ENCODE peak calls at places on chromosomes 4 and X, in eight cellular contexts. One of them, this sample, is unnamed.

GRCh38 chr4:2570551-2571222 is 34.2 kb downstream of the FAM193A start:
- DNase-seq in WERI-Rb-1: no peak
- DNase-seq in A673: no peak
- DNase-seq in tibial nerve: no peak
- DNase-seq in HCT116: no peak
- DNase-seq in body of pancreas: no peak
- DNase-seq in neural progenitor cell: no peak
- DNase-seq in CD8-positive, alpha-beta memory T cell: peak
- DNase-seq in this sample: no peak

GRCh38 chrX:38649674-38650647 is 88.6 kb downstream of the TSPAN7 start:
- DNase-seq in body of pancreas: no peak
- DNase-seq in tibial nerve: no peak
- DNase-seq in WERI-Rb-1: peak
- DNase-seq in CD8-positive, alpha-beta memory T cell: no peak
- DNase-seq in A673: no peak
- DNase-seq in neural progenitor cell: no peak
- DNase-seq in HCT116: no peak
- DNase-seq in this sample: no peak

GRCh38 chr4:79042079-79042674 is 102.9 kb upstream of the PAQR3 start:
- DNase-seq in A673: peak
- DNase-seq in neural progenitor cell: peak
- DNase-seq in HCT116: peak
- DNase-seq in tibial nerve: peak
- DNase-seq in CD8-positive, alpha-beta memory T cell: no peak
- DNase-seq in body of pancreas: peak
- DNase-seq in WERI-Rb-1: peak
- DNase-seq in this sample: no peak

GRCh38 chr4:173448103-173448502 is 49.2 kb upstream of the SCRG1 start:
- DNase-seq in HCT116: no peak
- DNase-seq in A673: peak
- DNase-seq in CD8-positive, alpha-beta memory T cell: no peak
- DNase-seq in tibial nerve: no peak
- DNase-seq in WERI-Rb-1: peak
- DNase-seq in neural progenitor cell: no peak
- DNase-seq in body of pancreas: peak
- DNase-seq in this sample: no peak

GRCh38 chr4:3772632-3773031 is 6.4 kb downstream of the ADRA2C start:
- DNase-seq in HCT116: no peak
- DNase-seq in body of pancreas: no peak
- DNase-seq in A673: no peak
- DNase-seq in WERI-Rb-1: no peak
- DNase-seq in neural progenitor cell: no peak
- DNase-seq in tibial nerve: no peak
- DNase-seq in CD8-positive, alpha-beta memory T cell: no peak
- DNase-seq in this sample: no peak

GRCh38 chr4:43277003-43277402 is 384.5 kb downstream of the GRXCR1 start:
- DNase-seq in WERI-Rb-1: no peak
- DNase-seq in tibial nerve: no peak
- DNase-seq in neural progenitor cell: no peak
- DNase-seq in A673: no peak
- DNase-seq in HCT116: no peak
- DNase-seq in CD8-positive, alpha-beta memory T cell: no peak
- DNase-seq in body of pancreas: no peak
- DNase-seq in this sample: no peak

GRCh38 chrX:40273356-40274050 is 175.7 kb upstream of the BCOR start:
- DNase-seq in body of pancreas: no peak
- DNase-seq in CD8-positive, alpha-beta memory T cell: no peak
- DNase-seq in A673: no peak
- DNase-seq in neural progenitor cell: no peak
- DNase-seq in HCT116: no peak
- DNase-seq in tibial nerve: no peak
- DNase-seq in WERI-Rb-1: no peak
- DNase-seq in this sample: no peak

GRCh38 chrX:130778773-130779172 is 124.2 kb downstream of the ENOX2 start:
- DNase-seq in HCT116: no peak
- DNase-seq in CD8-positive, alpha-beta memory T cell: no peak
- DNase-seq in neural progenitor cell: no peak
- DNase-seq in A673: no peak
- DNase-seq in body of pancreas: no peak
- DNase-seq in tibial nerve: no peak
- DNase-seq in WERI-Rb-1: no peak
- DNase-seq in this sample: no peak

GRCh38 chr4:163109967-163110366 is 56.7 kb downstream of the NAF1 start:
- DNase-seq in tibial nerve: no peak
- DNase-seq in A673: no peak
- DNase-seq in HCT116: no peak
- DNase-seq in CD8-positive, alpha-beta memory T cell: no peak
- DNase-seq in body of pancreas: no peak
- DNase-seq in neural progenitor cell: no peak
- DNase-seq in WERI-Rb-1: no peak
- DNase-seq in this sample: no peak

GRCh38 chr4:150009533-150009932 is 68.7 kb upstream of the DCLK2 start:
- DNase-seq in WERI-Rb-1: no peak
- DNase-seq in CD8-positive, alpha-beta memory T cell: no peak
- DNase-seq in A673: no peak
- DNase-seq in neural progenitor cell: no peak
- DNase-seq in body of pancreas: no peak
- DNase-seq in tibial nerve: no peak
- DNase-seq in HCT116: no peak
- DNase-seq in this sample: no peak

GRCh38 chrX:2499507-2499906 is 1.3 kb downstream of the DHRSX start:
- DNase-seq in tibial nerve: no peak
- DNase-seq in WERI-Rb-1: no peak
- DNase-seq in neural progenitor cell: no peak
- DNase-seq in body of pancreas: no peak
- DNase-seq in HCT116: no peak
- DNase-seq in A673: no peak
- DNase-seq in CD8-positive, alpha-beta memory T cell: no peak
- DNase-seq in this sample: no peak

GRCh38 chrX:2498781-2499302 is 1.9 kb downstream of the DHRSX start:
- DNase-seq in body of pancreas: peak
- DNase-seq in CD8-positive, alpha-beta memory T cell: no peak
- DNase-seq in tibial nerve: peak
- DNase-seq in neural progenitor cell: peak
- DNase-seq in HCT116: no peak
- DNase-seq in WERI-Rb-1: peak
- DNase-seq in A673: peak
- DNase-seq in this sample: peak

GRCh38 chrX:2500681-2501151 is at the start of the genes DHRSX and ZBED1:
- DNase-seq in CD8-positive, alpha-beta memory T cell: peak
- DNase-seq in body of pancreas: peak
- DNase-seq in A673: peak
- DNase-seq in HCT116: no peak
- DNase-seq in neural progenitor cell: peak
- DNase-seq in WERI-Rb-1: peak
- DNase-seq in tibial nerve: no peak
- DNase-seq in this sample: peak

GRCh38 chrX:2500091-2500680 is 590 bp downstream of the DHRSX start:
- DNase-seq in body of pancreas: peak
- DNase-seq in A673: no peak
- DNase-seq in HCT116: no peak
- DNase-seq in tibial nerve: no peak
- DNase-seq in WERI-Rb-1: peak
- DNase-seq in neural progenitor cell: peak
- DNase-seq in CD8-positive, alpha-beta memory T cell: peak
- DNase-seq in this sample: peak

GRCh38 chrX:2497961-2498780 is 2.6 kb downstream of the DHRSX start:
- DNase-seq in A673: no peak
- DNase-seq in CD8-positive, alpha-beta memory T cell: no peak
- DNase-seq in HCT116: no peak
- DNase-seq in body of pancreas: peak
- DNase-seq in tibial nerve: peak
- DNase-seq in WERI-Rb-1: peak
- DNase-seq in neural progenitor cell: no peak
- DNase-seq in this sample: peak
- H3K4me3 ChIP-seq in A673: peak
- H3K4me3 ChIP-seq in CD8-positive, alpha-beta memory T cell: no peak
- H3K4me3 ChIP-seq in HCT116: no peak
- H3K4me3 ChIP-seq in body of pancreas: no peak
- H3K4me3 ChIP-seq in tibial nerve: peak
- H3K4me3 ChIP-seq in WERI-Rb-1: peak
- H3K4me3 ChIP-seq in neural progenitor cell: peak
- H3K4me3 ChIP-seq in this sample: peak

GRCh38 chr4:140497776-140498636 is at the start of gene MGAT4D:
- DNase-seq in WERI-Rb-1: no peak
- DNase-seq in body of pancreas: peak
- DNase-seq in CD8-positive, alpha-beta memory T cell: no peak
- DNase-seq in tibial nerve: no peak
- DNase-seq in A673: no peak
- DNase-seq in neural progenitor cell: peak
- DNase-seq in HCT116: no peak
- DNase-seq in this sample: no peak

DNA sequence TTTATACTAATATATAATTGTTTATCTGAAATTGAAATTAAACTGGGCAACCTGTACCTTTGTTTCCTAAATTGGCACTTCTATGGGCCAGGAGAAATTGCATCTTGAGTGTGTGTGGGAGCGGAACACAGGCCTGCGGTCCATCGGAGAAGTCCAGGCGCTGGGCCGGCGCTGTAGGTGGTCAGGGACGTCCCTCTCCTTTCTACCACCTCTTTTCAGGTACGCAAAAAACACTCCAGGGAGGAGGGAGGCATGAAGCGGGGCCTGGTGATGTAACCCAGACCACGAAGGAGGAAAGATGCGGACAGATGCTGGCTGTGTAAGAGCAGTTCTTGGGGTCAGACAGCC is 691 bp downstream of the MGAT4D start:
- DNase-seq in neural progenitor cell: no peak
- DNase-seq in A673: no peak
- DNase-seq in body of pancreas: no peak
- DNase-seq in tibial nerve: no peak
- DNase-seq in HCT116: no peak
- DNase-seq in WERI-Rb-1: no peak
- DNase-seq in CD8-positive, alpha-beta memory T cell: no peak
- DNase-seq in this sample: no peak
- H3K4me3 ChIP-seq in neural progenitor cell: peak
- H3K4me3 ChIP-seq in A673: no peak
- H3K4me3 ChIP-seq in body of pancreas: no peak
- H3K4me3 ChIP-seq in tibial nerve: no peak
- H3K4me3 ChIP-seq in HCT116: no peak
- H3K4me3 ChIP-seq in WERI-Rb-1: no peak
- H3K4me3 ChIP-seq in CD8-positive, alpha-beta memory T cell: no peak
- H3K4me3 ChIP-seq in this sample: no peak

DNA sequence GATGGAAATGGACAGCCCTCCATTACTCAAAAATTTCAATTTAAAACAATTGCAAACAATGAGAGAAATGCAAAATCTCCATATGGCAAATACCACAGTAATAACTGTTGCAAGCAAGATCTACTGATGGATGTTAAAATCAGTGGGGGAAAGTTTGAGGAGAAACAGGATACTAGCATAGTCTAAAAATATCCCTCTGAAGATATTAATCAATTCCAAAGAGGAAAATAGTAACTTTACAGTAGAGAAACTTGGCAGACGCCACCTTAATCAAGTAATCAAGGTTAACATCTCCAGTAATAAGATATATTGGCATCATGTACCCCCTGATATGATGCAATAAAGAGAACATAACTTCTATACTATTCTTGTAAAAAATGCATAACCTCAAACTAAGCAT is 344.8 kb downstream of the ZNF674 start:
- DNase-seq in WERI-Rb-1: no peak
- DNase-seq in CD8-positive, alpha-beta memory T cell: no peak
- DNase-seq in neural progenitor cell: no peak
- DNase-seq in tibial nerve: no peak
- DNase-seq in body of pancreas: no peak
- DNase-seq in A673: no peak
- DNase-seq in HCT116: no peak
- DNase-seq in this sample: no peak
- H3K4me3 ChIP-seq in WERI-Rb-1: no peak
- H3K4me3 ChIP-seq in CD8-positive, alpha-beta memory T cell: no peak
- H3K4me3 ChIP-seq in neural progenitor cell: no peak
- H3K4me3 ChIP-seq in tibial nerve: no peak
- H3K4me3 ChIP-seq in body of pancreas: no peak
- H3K4me3 ChIP-seq in A673: no peak
- H3K4me3 ChIP-seq in HCT116: no peak
- H3K4me3 ChIP-seq in this sample: no peak

DNA sequence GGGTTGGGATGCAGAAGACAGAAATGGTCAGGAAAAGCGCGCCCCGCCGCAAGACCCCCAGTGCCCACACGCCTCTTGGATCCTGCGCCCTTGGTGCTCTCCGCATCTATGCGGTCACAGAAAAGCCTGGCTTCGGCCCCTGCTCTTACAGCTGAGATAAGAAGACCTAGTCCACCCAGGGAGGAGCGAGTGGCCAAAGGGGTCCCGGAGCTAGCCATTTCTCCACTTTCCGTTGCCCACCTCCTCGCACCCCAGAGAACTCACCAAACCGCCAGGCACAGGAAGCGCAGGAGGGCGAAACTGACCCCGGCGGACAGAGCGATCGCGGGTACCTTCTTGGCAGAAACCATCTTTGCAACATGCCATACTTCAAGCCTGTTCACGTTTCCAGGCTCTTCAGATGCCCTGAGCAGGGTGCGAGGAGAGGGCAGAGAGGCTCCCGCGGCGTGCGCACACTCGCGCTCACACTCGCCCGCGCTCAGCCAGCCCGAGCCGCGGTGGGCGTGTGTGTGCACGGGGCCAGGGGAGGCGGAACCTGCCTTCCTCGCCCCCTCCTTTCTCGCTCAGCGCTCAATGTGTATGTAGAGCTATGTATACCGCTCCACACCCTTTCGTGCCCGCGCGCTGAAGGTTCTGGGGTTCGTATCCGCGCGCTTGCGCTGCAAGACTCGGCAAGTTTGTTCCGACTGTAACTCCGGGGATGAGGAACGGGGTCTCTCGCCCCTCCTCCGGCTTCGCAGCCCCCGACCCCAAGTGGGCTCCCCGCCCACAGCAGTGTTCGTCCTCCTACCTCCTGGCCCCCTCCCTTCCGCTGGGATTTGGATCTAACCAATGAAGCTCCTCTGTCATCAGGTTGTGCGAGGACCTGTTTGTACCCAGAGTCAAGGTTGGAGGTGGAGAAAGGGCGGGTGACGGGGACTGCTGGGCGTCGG is at the start of gene GABRA4:
- DNase-seq in neural progenitor cell: peak
- DNase-seq in A673: peak
- DNase-seq in tibial nerve: no peak
- DNase-seq in body of pancreas: no peak
- DNase-seq in HCT116: no peak
- DNase-seq in CD8-positive, alpha-beta memory T cell: no peak
- DNase-seq in WERI-Rb-1: peak
- DNase-seq in this sample: no peak
- H3K4me3 ChIP-seq in neural progenitor cell: peak
- H3K4me3 ChIP-seq in A673: peak
- H3K4me3 ChIP-seq in tibial nerve: peak
- H3K4me3 ChIP-seq in body of pancreas: no peak
- H3K4me3 ChIP-seq in HCT116: no peak
- H3K4me3 ChIP-seq in CD8-positive, alpha-beta memory T cell: no peak
- H3K4me3 ChIP-seq in WERI-Rb-1: no peak
- H3K4me3 ChIP-seq in this sample: no peak

This sample was measured in A549.